ENCODE peak calls at places on chromosome 21, in five cellular contexts. One of them, this sample, is unnamed.

GRCh38 chr21:41226853-41227252 is 58.9 kb downstream of the BACE2 start:
- DNase-seq in sigmoid colon: no peak
- DNase-seq in ovary: no peak
- DNase-seq in thoracic aorta: no peak
- DNase-seq in HCT116: no peak
- DNase-seq in this sample: no peak

GRCh38 chr21:35904995-35905972 is 155.0 kb downstream of the SETD4 start:
- DNase-seq in sigmoid colon: no peak
- DNase-seq in ovary: peak; percentile 18
- DNase-seq in thoracic aorta: no peak
- DNase-seq in HCT116: no peak
- DNase-seq in this sample: no peak

GRCh38 chr21:20882462-20883415 is 115.5 kb upstream of the NCAM2 start:
- DNase-seq in sigmoid colon: no peak
- DNase-seq in ovary: no peak
- DNase-seq in thoracic aorta: no peak
- DNase-seq in HCT116: peak; percentile 8
- DNase-seq in this sample: peak; percentile 7

GRCh38 chr21:41966341-41966833 is 12.6 kb upstream of the C2CD2 start:
- DNase-seq in sigmoid colon: no peak
- DNase-seq in ovary: no peak
- DNase-seq in thoracic aorta: no peak
- DNase-seq in HCT116: no peak
- DNase-seq in this sample: no peak

GRCh38 chr21:38223893-38224540 is 32.8 kb upstream of the KCNJ15 start:
- DNase-seq in sigmoid colon: no peak
- DNase-seq in ovary: no peak
- DNase-seq in thoracic aorta: no peak
- DNase-seq in HCT116: peak; percentile 13
- DNase-seq in this sample: peak; percentile 18

GRCh38 chr21:28822882-28823335 is 169.8 kb downstream of the LTN1 start:
- DNase-seq in sigmoid colon: no peak
- DNase-seq in ovary: no peak
- DNase-seq in thoracic aorta: no peak
- DNase-seq in HCT116: no peak
- DNase-seq in this sample: no peak

GRCh38 chr21:31945576-31945975 is 72.8 kb downstream of the HUNK start:
- DNase-seq in sigmoid colon: no peak
- DNase-seq in ovary: no peak
- DNase-seq in thoracic aorta: no peak
- DNase-seq in HCT116: no peak
- DNase-seq in this sample: no peak

GRCh38 chr21:21163904-21164303 is 165.7 kb downstream of the NCAM2 start:
- DNase-seq in sigmoid colon: peak; percentile 70
- DNase-seq in ovary: peak; percentile 19
- DNase-seq in thoracic aorta: no peak
- DNase-seq in HCT116: peak; percentile 7
- DNase-seq in this sample: peak; percentile 52

GRCh38 chr21:31220567-31220966 is 123.5 kb downstream of the TIAM1 start:
- DNase-seq in sigmoid colon: no peak
- DNase-seq in ovary: no peak
- DNase-seq in thoracic aorta: no peak
- DNase-seq in HCT116: no peak
- DNase-seq in this sample: no peak

GRCh38 chr21:37904879-37905278 is 11.4 kb downstream of the KCNJ6 start:
- DNase-seq in sigmoid colon: no peak
- DNase-seq in ovary: no peak
- DNase-seq in thoracic aorta: no peak
- DNase-seq in HCT116: no peak
- DNase-seq in this sample: no peak

GRCh38 chr21:40706161-40706560 is 140.8 kb downstream of the DSCAM start:
- DNase-seq in sigmoid colon: no peak
- DNase-seq in ovary: no peak
- DNase-seq in thoracic aorta: no peak
- DNase-seq in HCT116: no peak
- DNase-seq in this sample: no peak

GRCh38 chr21:24514081-24514733 is 1093.1 kb downstream of the MRPL39 start:
- DNase-seq in sigmoid colon: no peak
- DNase-seq in ovary: no peak
- DNase-seq in thoracic aorta: no peak
- DNase-seq in HCT116: no peak
- DNase-seq in this sample: no peak

GRCh38 chr21:37063433-37063832 is 9.4 kb downstream of the PIGP start:
- DNase-seq in sigmoid colon: no peak
- DNase-seq in ovary: no peak
- DNase-seq in thoracic aorta: no peak
- DNase-seq in HCT116: no peak
- DNase-seq in this sample: no peak

GRCh38 chr21:36178349-36178748 is 21.7 kb downstream of the DOP1B start:
- DNase-seq in sigmoid colon: no peak
- DNase-seq in ovary: no peak
- DNase-seq in thoracic aorta: no peak
- DNase-seq in HCT116: no peak
- DNase-seq in this sample: no peak

GRCh38 chr21:37166733-37167132 is 93.7 kb downstream of the TTC3 start:
- DNase-seq in sigmoid colon: no peak
- DNase-seq in ovary: no peak
- DNase-seq in thoracic aorta: no peak
- DNase-seq in HCT116: peak; percentile 23
- DNase-seq in this sample: no peak

GRCh38 chr21:20031807-20032206 is 966.4 kb upstream of the NCAM2 start:
- DNase-seq in sigmoid colon: no peak
- DNase-seq in ovary: no peak
- DNase-seq in thoracic aorta: no peak
- DNase-seq in HCT116: no peak
- DNase-seq in this sample: no peak

GRCh38 chr21:37849703-37850102 is 66.6 kb downstream of the KCNJ6 start:
- DNase-seq in sigmoid colon: no peak
- DNase-seq in ovary: no peak
- DNase-seq in thoracic aorta: no peak
- DNase-seq in HCT116: no peak
- DNase-seq in this sample: peak; percentile 49

GRCh38 chr21:10272216-10272615 is 249.2 kb upstream of the TPTE start:
- DNase-seq in sigmoid colon: no peak
- DNase-seq in ovary: no peak
- DNase-seq in thoracic aorta: no peak
- DNase-seq in HCT116: no peak
- DNase-seq in this sample: no peak

GRCh38 chr21:27190601-27191000 is 223.7 kb upstream of the ADAMTS5 start:
- DNase-seq in sigmoid colon: no peak
- DNase-seq in ovary: no peak
- DNase-seq in thoracic aorta: no peak
- DNase-seq in HCT116: no peak
- DNase-seq in this sample: peak; percentile 9

GRCh38 chr21:31879911-31880310 is 7.1 kb downstream of the HUNK start:
- DNase-seq in sigmoid colon: no peak
- DNase-seq in ovary: no peak
- DNase-seq in thoracic aorta: no peak
- DNase-seq in HCT116: no peak
- DNase-seq in this sample: no peak

GRCh38 chr21:22020221-22020620 is 1022.0 kb downstream of the NCAM2 start:
- DNase-seq in sigmoid colon: no peak
- DNase-seq in ovary: no peak
- DNase-seq in thoracic aorta: no peak
- DNase-seq in HCT116: no peak
- DNase-seq in this sample: no peak

GRCh38 chr21:25625036-25625435 is 14.0 kb upstream of the JAM2 start:
- DNase-seq in sigmoid colon: no peak
- DNase-seq in ovary: no peak
- DNase-seq in thoracic aorta: no peak
- DNase-seq in HCT116: no peak
- DNase-seq in this sample: no peak

GRCh38 chr21:20729376-20729775 is 268.8 kb upstream of the NCAM2 start:
- DNase-seq in sigmoid colon: no peak
- DNase-seq in ovary: no peak
- DNase-seq in thoracic aorta: no peak
- DNase-seq in HCT116: no peak
- DNase-seq in this sample: no peak

GRCh38 chr21:26835027-26835713 is 10.0 kb downstream of the ADAMTS1 start:
- DNase-seq in sigmoid colon: peak; percentile 74
- DNase-seq in ovary: peak; percentile 72
- DNase-seq in thoracic aorta: no peak
- DNase-seq in HCT116: no peak
- DNase-seq in this sample: peak; percentile 60

GRCh38 chr21:16942703-16943102 is 570.1 kb upstream of the CXADR start:
- DNase-seq in sigmoid colon: no peak
- DNase-seq in ovary: no peak
- DNase-seq in thoracic aorta: no peak
- DNase-seq in HCT116: no peak
- DNase-seq in this sample: peak; percentile 20
- TF ChIP-seq CTCF in sigmoid colon: no peak
- TF ChIP-seq CTCF in ovary: no peak
- TF ChIP-seq CTCF in thoracic aorta: no peak
- TF ChIP-seq CTCF in HCT116: no peak
- TF ChIP-seq CTCF in this sample: peak; percentile 74

DNA sequence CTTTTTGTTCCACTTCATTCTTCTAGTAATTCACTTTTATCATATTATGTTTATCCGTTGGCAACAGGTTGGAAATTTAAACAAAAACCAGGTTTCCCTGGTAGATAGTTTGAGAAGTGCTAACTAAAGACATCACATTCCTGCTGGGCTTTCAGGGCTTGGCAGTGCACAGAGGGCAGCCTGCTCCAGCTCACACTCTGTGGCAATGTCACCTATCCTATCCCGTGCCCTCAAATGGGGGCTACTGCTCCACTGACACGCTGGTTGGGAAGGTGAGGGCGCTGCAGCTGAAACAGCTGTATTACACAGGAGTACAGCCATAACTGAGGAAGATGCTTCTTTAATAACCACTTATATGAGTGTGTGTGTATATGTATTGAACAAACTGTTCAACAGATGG is 49.7 kb downstream of the RCAN1 start:
- DNase-seq in sigmoid colon: no peak
- DNase-seq in ovary: no peak
- DNase-seq in thoracic aorta: no peak
- DNase-seq in HCT116: no peak
- DNase-seq in this sample: no peak
- H3K27ac ChIP-seq in sigmoid colon: no peak overlapping the region
- H3K27ac ChIP-seq in ovary: no peak overlapping the region
- H3K27ac ChIP-seq in thoracic aorta: no peak overlapping the region
- H3K27ac ChIP-seq in HCT116: no peak overlapping the region
- H3K27ac ChIP-seq in this sample: no peak overlapping the region

DNA sequence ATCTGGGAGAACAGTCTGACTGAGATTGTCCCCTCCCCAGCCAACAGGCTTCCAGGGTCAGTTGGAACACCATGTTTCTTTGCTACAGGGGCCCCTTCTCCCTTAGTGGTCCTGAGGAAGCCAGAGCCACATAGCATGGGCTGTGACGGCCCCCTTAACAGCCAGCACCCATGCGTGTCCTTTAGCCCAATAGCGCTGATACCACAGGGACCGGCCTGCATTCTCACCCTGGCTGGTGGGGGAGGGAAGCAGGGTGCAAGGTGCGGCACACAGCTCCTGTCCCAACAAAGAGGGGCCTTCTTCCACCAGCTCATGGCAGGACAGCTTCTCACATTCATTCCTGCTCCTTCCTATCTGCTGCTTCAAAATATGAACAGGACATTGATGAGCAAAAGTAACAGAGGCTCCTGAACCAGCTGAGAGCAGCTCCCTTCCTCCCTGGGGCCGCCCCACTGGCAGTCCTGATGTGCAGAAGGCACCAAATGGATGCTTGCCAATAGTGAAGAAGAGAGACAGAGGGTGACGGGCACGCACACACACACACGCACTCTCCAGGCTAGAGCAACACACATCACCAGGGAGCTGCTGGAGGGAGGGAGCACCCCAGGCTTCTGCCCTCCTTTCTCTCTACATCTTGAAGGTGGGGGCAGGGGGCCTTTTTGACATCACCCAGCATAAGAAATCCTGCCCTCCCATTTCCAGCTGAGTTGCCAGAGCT is 99.4 kb downstream of the CRYAA start:
- DNase-seq in sigmoid colon: no peak
- DNase-seq in ovary: no peak
- DNase-seq in thoracic aorta: no peak
- DNase-seq in HCT116: no peak
- DNase-seq in this sample: no peak
- TF ChIP-seq CTCF in sigmoid colon: no peak
- TF ChIP-seq CTCF in ovary: no peak
- TF ChIP-seq CTCF in thoracic aorta: no peak
- TF ChIP-seq CTCF in HCT116: no peak
- TF ChIP-seq CTCF in this sample: no peak

GRCh38 chr21:33080776-33081175 is 10.8 kb downstream of the OLIG1 start:
- DNase-seq in sigmoid colon: no peak
- DNase-seq in ovary: no peak
- DNase-seq in thoracic aorta: no peak
- DNase-seq in HCT116: no peak
- DNase-seq in this sample: no peak
- H3K27ac ChIP-seq in sigmoid colon: no peak overlapping the region
- H3K27ac ChIP-seq in ovary: no peak overlapping the region
- H3K27ac ChIP-seq in thoracic aorta: no peak overlapping the region
- H3K27ac ChIP-seq in HCT116: no peak overlapping the region
- H3K27ac ChIP-seq in this sample: no peak overlapping the region

DNA sequence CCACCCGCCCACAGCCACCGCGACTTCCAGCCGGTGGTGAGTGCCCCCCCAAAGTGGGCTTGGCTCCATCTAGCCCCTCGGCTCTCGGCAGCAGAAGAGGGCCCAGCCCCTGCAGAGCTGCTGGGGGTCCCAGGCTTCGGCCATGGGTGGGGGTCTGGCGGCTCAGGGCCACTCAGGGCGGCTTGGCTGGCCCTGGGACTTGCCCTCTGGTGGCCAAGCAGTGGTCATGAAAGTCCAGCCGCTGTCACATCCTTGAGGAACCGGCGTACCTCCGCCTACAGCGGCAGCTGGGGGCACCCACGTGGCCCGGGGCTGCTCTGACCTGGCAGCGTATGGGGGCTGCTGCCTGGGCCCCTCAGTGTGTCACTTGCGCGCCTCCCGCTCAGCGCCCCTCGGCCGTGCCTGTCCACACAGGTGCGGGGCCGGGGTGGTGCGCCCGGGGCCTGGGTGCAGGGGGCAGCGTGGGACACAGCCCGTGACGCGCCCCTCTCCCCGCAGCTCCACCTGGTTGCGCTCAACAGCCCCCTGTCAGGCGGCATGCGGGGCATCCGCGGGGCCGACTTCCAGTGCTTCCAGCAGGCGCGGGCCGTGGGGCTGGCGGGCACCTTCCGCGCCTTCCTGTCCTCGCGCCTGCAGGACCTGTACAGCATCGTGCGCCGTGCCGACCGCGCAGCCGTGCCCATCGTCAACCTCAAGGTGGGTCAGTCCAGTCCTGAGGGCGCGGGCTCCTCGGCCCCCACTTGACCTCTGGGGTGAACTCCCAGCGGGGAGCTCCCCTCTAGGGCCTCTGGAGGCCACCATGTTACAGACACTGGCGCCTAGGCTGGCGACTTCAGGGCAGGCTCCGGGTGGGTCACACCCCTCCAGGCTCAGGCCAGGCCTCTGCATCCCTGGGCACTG is 32.4 kb downstream of the SLC19A1 start:
- DNase-seq in sigmoid colon: peak; percentile 60
- DNase-seq in ovary: peak; percentile 17
- DNase-seq in thoracic aorta: no peak
- DNase-seq in HCT116: no peak
- DNase-seq in this sample: no peak
- TF ChIP-seq CTCF in sigmoid colon: no peak
- TF ChIP-seq CTCF in ovary: no peak
- TF ChIP-seq CTCF in thoracic aorta: peak; percentile 10
- TF ChIP-seq CTCF in HCT116: no peak
- TF ChIP-seq CTCF in this sample: peak; percentile 30

This sample was measured in brain microvascular endothelial cell.